ENCODE peak calls at places on chromosomes 3 and 15, in five cellular contexts. Q, H, P, O and D are unnamed samples.

GRCh38 chr15:44081223-44082013 is 113.7 kb downstream of the FRMD5 start:
- DNase-seq in P (no peak), O (no peak), H (no peak), Q (no peak), D (peak)

GRCh38 chr15:23648920-23649515 is 1.4 kb upstream of the MAGEL2 start:
- DNase-seq in O (peak), H (peak), Q (no peak), P (peak), D (no peak)

GRCh38 chr3:78153973-78154372 is 1114.1 kb downstream of the ROBO2 start:
- DNase-seq in Q (no peak), H (peak), O (no peak), P (no peak), D (no peak)

GRCh38 chr3:125440559-125440955 is 65.4 kb upstream of the ZNF148 start:
- DNase-seq in O (no peak), P (no peak), Q (no peak), H (no peak), D (no peak)

GRCh38 chr3:169660709-169661566 is 2.6 kb downstream of the MECOM start:
- DNase-seq in Q (no peak), H (no peak), P (no peak), O (no peak), D (no peak)

GRCh38 chr15:100384108-100384410 is 42.3 kb upstream of the ADAMTS17 start:
- DNase-seq in Q (no peak), H (no peak), O (no peak), P (no peak), D (no peak)

GRCh38 chr3:127803619-127804018 is 18.7 kb downstream of the MGLL start:
- DNase-seq in P (no peak), O (no peak), H (no peak), Q (peak), D (peak)

GRCh38 chr3:30605706-30606300 is 598 bp upstream of the TGFBR2 start:
- DNase-seq in H (no peak), Q (no peak), O (no peak), P (no peak), D (no peak)

GRCh38 chr3:171936231-171936841 is 93.2 kb downstream of the TMEM212 start:
- DNase-seq in P (no peak), H (no peak), O (no peak), Q (peak), D (peak)

GRCh38 chr3:114669614-114670013 is 375.8 kb downstream of the TIGIT start:
- DNase-seq in P (no peak), H (no peak), Q (no peak), O (no peak), D (no peak)

GRCh38 chr3:175431396-175431795 is 572.3 kb downstream of the NAALADL2 start:
- DNase-seq in H (no peak), O (no peak), P (no peak), Q (peak), D (no peak)

GRCh38 chr3:14388200-14388599 is 14.2 kb upstream of the SLC6A6 start:
- DNase-seq in P (no peak), Q (no peak), O (no peak), H (no peak), D (no peak)

GRCh38 chr3:127584734-127585133 is 5.8 kb downstream of the TPRA1 start:
- DNase-seq in P (no peak), Q (no peak), O (no peak), H (no peak), D (no peak)

GRCh38 chr3:195738274-195739044 is 17.7 kb downstream of the MUC20 start:
- DNase-seq in P (no peak), O (no peak), Q (no peak), H (no peak), D (no peak)

GRCh38 chr3:75192065-75192658 is 472.0 kb upstream of the FRG2C start:
- DNase-seq in Q (peak), O (no peak), P (peak), H (no peak), D (no peak)

GRCh38 chr3:89002166-89002565 is 105.3 kb upstream of the EPHA3 start:
- DNase-seq in P (no peak), H (no peak), O (no peak), Q (no peak), D (no peak)

GRCh38 chr3:72161870-72162617 is 377.1 kb upstream of the PROK2 start:
- DNase-seq in P (no peak), Q (no peak), H (no peak), O (no peak), D (no peak)

GRCh38 chr15:79168922-79169322 is 78.3 kb upstream of the RASGRF1 start:
- DNase-seq in Q (no peak), P (no peak), H (no peak), O (peak), D (no peak)

GRCh38 chr15:80242132-80242769 is 9.8 kb downstream of the CTXND1 start:
- DNase-seq in P (peak), O (peak), Q (no peak), H (no peak), D (no peak)

GRCh38 chr3:15007681-15008141 is 57.4 kb downstream of the MRPS25 start:
- DNase-seq in Q (peak), O (peak), H (peak), P (no peak), D (peak)

GRCh38 chr3:172659246-172660002 is 51.4 kb downstream of the NCEH1 start:
- DNase-seq in O (no peak), Q (no peak), H (no peak), P (no peak), D (no peak)

GRCh38 chr15:58558777-58559176 is 127.0 kb downstream of the LIPC start:
- DNase-seq in Q (no peak), P (no peak), H (no peak), O (no peak), D (no peak)

GRCh38 chr3:45321607-45322391 is 66.6 kb upstream of the LARS2 start:
- DNase-seq in O (no peak), Q (no peak), P (no peak), H (no peak), D (no peak)

GRCh38 chr15:73996939-73997338 is 2.4 kb downstream of the PML start:
- DNase-seq in P (peak), H (no peak), O (peak), Q (no peak), D (no peak)

GRCh38 chr3:194046995-194047681 is 88.8 kb upstream of the HES1 start:
- DNase-seq in O (peak), Q (no peak), H (peak), P (no peak), D (no peak)

GRCh38 chr3:45261333-45262110 is 35.4 kb upstream of the TMEM158 start:
- DNase-seq in P (no peak), H (no peak), Q (no peak), O (no peak), D (no peak)

GRCh38 chr3:170848294-170848917 is 21.6 kb downstream of the RPL22L1 start:
- DNase-seq in Q (no peak), O (no peak), H (no peak), P (no peak), D (no peak)

GRCh38 chr15:65337436-65338070 is 33.1 kb downstream of the RNU5B-1 start:
- DNase-seq in Q (no peak), H (no peak), O (no peak), P (no peak), D (no peak)

GRCh38 chr3:156271995-156272719 is 151.8 kb downstream of the KCNAB1 start:
- DNase-seq in P (no peak), O (no peak), Q (no peak), H (no peak), D (no peak)

GRCh38 chr3:22039156-22039555 is 288.1 kb upstream of the ZNF385D start:
- DNase-seq in O (no peak), Q (no peak), H (no peak), P (no peak), D (no peak)

GRCh38 chr15:39801641-39802309 is 19.1 kb upstream of the FSIP1 start:
- DNase-seq in O (peak), H (no peak), P (peak), Q (no peak), D (no peak)